ENCODE peak calls at places on chromosomes 3 and 15, in five cellular contexts. One of them, this sample, is unnamed.
A peak's percentile ranks its signal among the peaks of the same experiment; 100 is the strongest.

GRCh38 chr3:188202358-188203138 is 48.6 kb downstream of the LPP start:
- DNase-seq in HCT116: peak; percentile 2
- DNase-seq in GM12878: no peak
- DNase-seq in HepG2: peak; percentile 16
- DNase-seq in SK-N-SH: no peak
- DNase-seq in this sample: no peak

GRCh38 chr3:146974001-146974400 is 368.9 kb upstream of the PLSCR5 start:
- DNase-seq in HCT116: no peak
- DNase-seq in GM12878: no peak
- DNase-seq in HepG2: no peak
- DNase-seq in SK-N-SH: no peak
- DNase-seq in this sample: no peak

GRCh38 chr3:56154297-56154696 is 314.0 kb downstream of the ERC2 start:
- DNase-seq in HCT116: no peak
- DNase-seq in GM12878: no peak
- DNase-seq in HepG2: peak; percentile 15
- DNase-seq in SK-N-SH: no peak
- DNase-seq in this sample: no peak

GRCh38 chr15:62828364-62828763 is 214.2 kb upstream of the TPM1 start:
- DNase-seq in HCT116: no peak
- DNase-seq in GM12878: no peak
- DNase-seq in HepG2: peak; percentile 60
- DNase-seq in SK-N-SH: no peak
- DNase-seq in this sample: no peak

GRCh38 chr15:90873998-90874605 is 5.7 kb downstream of the FURIN start:
- DNase-seq in HCT116: no peak
- DNase-seq in GM12878: no peak
- DNase-seq in HepG2: peak; percentile 97
- DNase-seq in SK-N-SH: no peak
- DNase-seq in this sample: no peak

GRCh38 chr15:97993310-97993738 is 32.8 kb downstream of the ARRDC4 start:
- DNase-seq in HCT116: no peak
- DNase-seq in GM12878: no peak
- DNase-seq in HepG2: no peak
- DNase-seq in SK-N-SH: no peak
- DNase-seq in this sample: no peak

GRCh38 chr3:184807549-184807948 is 4.4 kb upstream of the VPS8 start:
- DNase-seq in HCT116: no peak
- DNase-seq in GM12878: no peak
- DNase-seq in HepG2: no peak
- DNase-seq in SK-N-SH: no peak
- DNase-seq in this sample: no peak

GRCh38 chr3:83003917-83004316 is 1242.5 kb upstream of the GBE1 start:
- DNase-seq in HCT116: no peak
- DNase-seq in GM12878: no peak
- DNase-seq in HepG2: no peak
- DNase-seq in SK-N-SH: no peak
- DNase-seq in this sample: no peak

GRCh38 chr15:59644757-59645156 is 12.6 kb downstream of the GTF2A2 start:
- DNase-seq in HCT116: no peak
- DNase-seq in GM12878: no peak
- DNase-seq in HepG2: no peak
- DNase-seq in SK-N-SH: no peak
- DNase-seq in this sample: no peak

GRCh38 chr15:68214838-68215234 is 9.7 kb upstream of the CALML4 start:
- DNase-seq in HCT116: no peak
- DNase-seq in GM12878: no peak
- DNase-seq in HepG2: no peak
- DNase-seq in SK-N-SH: no peak
- DNase-seq in this sample: no peak

GRCh38 chr15:21270474-21270873 is 169.8 kb downstream of the POTEB3 start:
- DNase-seq in HCT116: no peak
- DNase-seq in GM12878: no peak
- DNase-seq in HepG2: no peak
- DNase-seq in SK-N-SH: no peak
- DNase-seq in this sample: no peak

GRCh38 chr15:70127288-70127746 is 29.6 kb upstream of the TLE3 start:
- DNase-seq in HCT116: no peak
- DNase-seq in GM12878: no peak
- DNase-seq in HepG2: peak; percentile 87
- DNase-seq in SK-N-SH: no peak
- DNase-seq in this sample: no peak

GRCh38 chr3:171851685-171852084 is 8.5 kb downstream of the TMEM212 start:
- DNase-seq in HCT116: peak; percentile 47
- DNase-seq in GM12878: no peak
- DNase-seq in HepG2: no peak
- DNase-seq in SK-N-SH: no peak
- DNase-seq in this sample: no peak

GRCh38 chr3:171849632-171850323 is 6.6 kb downstream of the TMEM212 start:
- DNase-seq in HCT116: no peak
- DNase-seq in GM12878: no peak
- DNase-seq in HepG2: no peak
- DNase-seq in SK-N-SH: no peak
- DNase-seq in this sample: no peak

GRCh38 chr3:171850968-171851600 is 7.9 kb downstream of the TMEM212 start:
- DNase-seq in HCT116: no peak
- DNase-seq in GM12878: no peak
- DNase-seq in HepG2: no peak
- DNase-seq in SK-N-SH: no peak
- DNase-seq in this sample: no peak

GRCh38 chr3:171847595-171848259 is 4.6 kb downstream of the TMEM212 start:
- DNase-seq in HCT116: no peak
- DNase-seq in GM12878: no peak
- DNase-seq in HepG2: no peak
- DNase-seq in SK-N-SH: no peak
- DNase-seq in this sample: no peak

GRCh38 chr3:171850324-171850697 is 7.2 kb downstream of the TMEM212 start:
- DNase-seq in HCT116: no peak
- DNase-seq in GM12878: no peak
- DNase-seq in HepG2: no peak
- DNase-seq in SK-N-SH: no peak
- DNase-seq in this sample: no peak
- H3K9ac ChIP-seq in HCT116: no peak overlapping the region
- H3K9ac ChIP-seq in GM12878: no peak overlapping the region
- H3K9ac ChIP-seq in HepG2: no peak overlapping the region
- H3K9ac ChIP-seq in SK-N-SH: no peak overlapping the region
- H3K9ac ChIP-seq in this sample: no peak overlapping the region

GRCh38 chr3:132406587-132406986 is 10.7 kb upstream of the DNAJC13 start:
- DNase-seq in HCT116: no peak
- DNase-seq in GM12878: no peak
- DNase-seq in HepG2: no peak
- DNase-seq in SK-N-SH: no peak
- DNase-seq in this sample: no peak
- TF ChIP-seq YY1 in HCT116: no peak
- TF ChIP-seq YY1 in GM12878: no peak
- TF ChIP-seq YY1 in HepG2: no peak
- TF ChIP-seq YY1 in SK-N-SH: no peak
- TF ChIP-seq YY1 in this sample: no peak

DNA sequence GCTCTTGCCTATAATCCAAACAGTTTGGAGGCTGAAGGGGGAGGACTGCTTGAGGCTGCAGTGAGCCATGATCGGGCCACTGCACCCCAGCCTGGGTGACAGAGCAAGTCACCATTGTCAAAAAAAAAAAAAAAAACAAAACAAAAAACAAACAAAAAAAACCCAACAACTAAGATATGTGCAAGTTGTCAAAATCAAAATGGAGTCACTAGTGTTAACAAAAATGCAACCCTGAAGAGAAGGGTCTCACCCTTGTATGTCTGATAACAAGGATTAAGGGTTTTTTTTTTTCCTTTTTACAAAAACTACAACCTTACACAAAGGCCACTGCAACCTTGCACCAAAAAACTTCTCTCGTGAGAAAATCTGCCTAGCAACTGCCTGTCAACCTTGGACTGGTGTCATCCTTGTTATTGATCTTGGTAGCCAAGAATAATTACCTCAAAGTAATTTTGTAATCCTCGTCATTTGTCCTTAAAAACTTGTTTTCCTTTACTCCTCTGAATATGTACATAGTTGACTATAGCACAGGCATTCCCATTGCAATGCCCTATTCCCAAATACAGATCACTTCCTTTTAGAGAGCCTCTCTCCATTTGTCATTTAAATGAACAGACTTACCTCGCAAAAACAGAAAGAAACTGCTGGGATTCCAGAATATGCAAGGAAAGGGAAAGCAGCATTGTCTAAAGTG is 24.1 kb downstream of the TFRC start:
- DNase-seq in HCT116: no peak
- DNase-seq in GM12878: no peak
- DNase-seq in HepG2: no peak
- DNase-seq in SK-N-SH: no peak
- DNase-seq in this sample: peak; percentile 82
- H3K9ac ChIP-seq in HCT116: no peak overlapping the region
- H3K9ac ChIP-seq in GM12878: no peak overlapping the region
- H3K9ac ChIP-seq in HepG2: no peak overlapping the region
- H3K9ac ChIP-seq in SK-N-SH: no peak overlapping the region
- H3K9ac ChIP-seq in this sample: no peak overlapping the region

GRCh38 chr3:41202075-41202833 is 2.9 kb downstream of the CTNNB1 start:
- DNase-seq in HCT116: no peak
- DNase-seq in GM12878: no peak
- DNase-seq in HepG2: peak; percentile 37
- DNase-seq in SK-N-SH: no peak
- DNase-seq in this sample: no peak

GRCh38 chr3:41198950-41199865 is at the start of gene CTNNB1:
- DNase-seq in HCT116: peak; percentile 83
- DNase-seq in GM12878: peak; percentile 50
- DNase-seq in HepG2: peak; percentile 71
- DNase-seq in SK-N-SH: peak; percentile 90
- DNase-seq in this sample: peak; percentile 88

GRCh38 chr3:41199866-41200668 is 762 bp downstream of the CTNNB1 start:
- DNase-seq in HCT116: no peak
- DNase-seq in GM12878: no peak
- DNase-seq in HepG2: no peak
- DNase-seq in SK-N-SH: peak; percentile 85
- DNase-seq in this sample: no peak

GRCh38 chr3:41198526-41198925 is 779 bp upstream of the CTNNB1 start:
- DNase-seq in HCT116: no peak
- DNase-seq in GM12878: no peak
- DNase-seq in HepG2: peak; percentile 20
- DNase-seq in SK-N-SH: no peak
- DNase-seq in this sample: no peak

DNA sequence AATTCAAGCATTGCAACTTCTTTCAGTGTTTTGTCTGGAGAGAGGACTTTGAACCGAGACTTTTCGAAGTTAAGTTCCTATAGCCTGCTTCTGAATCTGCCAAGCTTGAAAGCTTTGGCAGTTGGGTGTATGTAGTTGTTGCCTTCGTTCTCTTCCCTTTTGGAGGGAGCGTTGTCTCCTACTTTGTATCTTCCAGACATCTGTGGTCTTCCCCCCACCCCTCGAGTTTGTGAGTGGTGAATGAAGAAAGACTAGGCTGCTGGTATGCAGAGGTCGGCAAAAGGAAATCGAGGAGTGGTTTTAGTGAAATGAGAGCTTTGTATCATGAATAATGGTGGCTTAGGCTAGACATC is 1.3 kb downstream of the CTNNB1 start:
- DNase-seq in HCT116: no peak
- DNase-seq in GM12878: no peak
- DNase-seq in HepG2: peak; percentile 43
- DNase-seq in SK-N-SH: no peak
- DNase-seq in this sample: no peak
- TF ChIP-seq YY1 in HCT116: no peak
- TF ChIP-seq YY1 in GM12878: no peak
- TF ChIP-seq YY1 in HepG2: no peak
- TF ChIP-seq YY1 in SK-N-SH: no peak
- TF ChIP-seq YY1 in this sample: no peak

GRCh38 chr15:82712036-82712435 is 2.4 kb upstream of the AP3B2 start:
- DNase-seq in HCT116: no peak
- DNase-seq in GM12878: no peak
- DNase-seq in HepG2: no peak
- DNase-seq in SK-N-SH: no peak
- DNase-seq in this sample: no peak

GRCh38 chr15:82710208-82710555 is 507 bp upstream of the AP3B2 start:
- DNase-seq in HCT116: no peak
- DNase-seq in GM12878: no peak
- DNase-seq in HepG2: no peak
- DNase-seq in SK-N-SH: no peak
- DNase-seq in this sample: no peak

GRCh38 chr15:82710926-82711490 is 1.3 kb upstream of the AP3B2 start:
- DNase-seq in HCT116: no peak
- DNase-seq in GM12878: no peak
- DNase-seq in HepG2: no peak
- DNase-seq in SK-N-SH: no peak
- DNase-seq in this sample: no peak

GRCh38 chr15:82709081-82709420 is 624 bp downstream of the AP3B2 start:
- DNase-seq in HCT116: no peak
- DNase-seq in GM12878: no peak
- DNase-seq in HepG2: no peak
- DNase-seq in SK-N-SH: no peak
- DNase-seq in this sample: peak; percentile 64

DNA sequence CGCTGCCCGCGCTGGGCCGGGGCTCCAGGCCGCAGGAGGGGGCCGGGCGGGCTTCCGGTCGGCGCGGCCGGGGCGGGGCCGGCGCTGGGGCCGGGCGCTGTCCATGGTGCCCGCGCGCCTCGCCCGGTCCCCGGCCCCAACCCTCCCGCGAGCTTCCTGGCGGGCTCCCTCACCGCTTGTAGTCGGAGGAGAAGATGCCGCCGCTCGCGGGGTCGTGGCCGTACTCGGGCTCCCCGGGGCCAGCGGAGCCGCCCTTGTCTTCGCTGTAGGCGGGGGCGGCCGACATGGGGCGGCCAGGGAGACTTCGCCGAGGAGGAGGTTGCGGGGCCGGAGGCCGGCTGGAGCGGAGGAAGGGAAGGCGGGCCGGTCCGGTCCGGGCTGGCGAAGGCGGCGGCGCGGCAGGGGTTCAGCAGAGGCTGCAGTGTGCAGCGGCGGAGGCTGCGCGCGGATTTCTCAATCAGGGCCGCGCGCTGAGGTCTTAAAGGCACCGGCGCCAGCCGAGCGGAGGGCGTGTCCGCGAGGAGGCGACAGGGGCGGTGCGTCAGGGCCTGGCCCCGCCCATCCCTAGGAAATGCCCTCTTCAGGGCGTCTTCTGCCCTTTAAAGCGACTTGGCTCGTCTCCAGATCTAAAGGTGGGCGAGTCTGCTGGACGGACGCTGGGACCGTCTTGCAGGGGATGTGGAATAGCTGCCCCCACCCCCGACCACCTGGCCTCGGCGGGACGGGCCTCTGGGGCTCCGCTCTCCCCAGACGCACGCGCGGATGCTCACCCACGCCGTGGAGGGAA is at the start of gene AP3B2:
- DNase-seq in HCT116: no peak
- DNase-seq in GM12878: no peak
- DNase-seq in HepG2: peak; percentile 16
- DNase-seq in SK-N-SH: peak; percentile 97
- DNase-seq in this sample: peak; percentile 72
- H3K9ac ChIP-seq in HCT116: no peak within 1 kb of the TSS
- H3K9ac ChIP-seq in GM12878: no peak within 1 kb of the TSS
- H3K9ac ChIP-seq in HepG2: no peak within 1 kb of the TSS
- H3K9ac ChIP-seq in SK-N-SH: no peak within 1 kb of the TSS
- H3K9ac ChIP-seq in this sample: peak within 1 kb of the TSS; percentile 85

This sample was measured in NT2/D1.